ENCODE peak calls at places on chromosomes 3 and 15, in ten cellular contexts. S, B, N, Y, L, W, V, C, U and Q are unnamed samples.

GRCh38 chr3:176814252-176814651 is 383.0 kb downstream of the TBL1XR1 start:
- DNase-seq in B (peak), U (no peak), C (no peak), L (no peak), S (peak), W (no peak), V (peak), N (peak), Y (no peak), Q (no peak)

GRCh38 chr3:197428961-197429360 is 126.8 kb downstream of the BDH1 start:
- DNase-seq in W (no peak), B (no peak), N (no peak), Y (no peak), S (no peak), C (no peak), U (no peak), L (no peak), V (no peak), Q (no peak)

GRCh38 chr3:132622756-132623155 is 25.7 kb downstream of the ACKR4 start:
- DNase-seq in B (no peak), W (no peak), N (no peak), U (no peak), L (no peak), V (no peak), C (no peak), S (no peak), Y (no peak), Q (no peak)

GRCh38 chr15:78130012-78130353 is 1.3 kb downstream of the CIB2 start:
- DNase-seq in N (no peak), L (no peak), B (no peak), Y (no peak), V (no peak), C (no peak), U (no peak), W (no peak), S (no peak), Q (no peak)

GRCh38 chr15:51736646-51737537 is 563 bp downstream of the LYSMD2 start:
- DNase-seq in Y (peak), V (peak), S (no peak), B (no peak), N (peak), C (peak), U (no peak), W (no peak), L (peak), Q (no peak)

GRCh38 chr3:188975612-188976314 is 196.0 kb upstream of the TPRG1 start:
- DNase-seq in Y (peak), W (no peak), N (no peak), C (no peak), L (no peak), B (no peak), V (no peak), S (no peak), U (no peak), Q (no peak)

GRCh38 chr3:65356331-65357286 is 668.8 kb upstream of the ADAMTS9 start:
- DNase-seq in B (no peak), L (no peak), V (no peak), U (no peak), N (no peak), S (no peak), Y (no peak), C (no peak), W (no peak), Q (no peak)

GRCh38 chr15:63514533-63514943 is 10.1 kb downstream of the USP3 start:
- DNase-seq in V (peak), W (no peak), C (no peak), U (no peak), S (peak), L (no peak), N (no peak), Y (no peak), B (no peak), Q (no peak)

GRCh38 chr15:60635507-60636352 is 156.8 kb upstream of the ICE2 start:
- DNase-seq in W (no peak), B (no peak), U (no peak), N (peak), V (peak), Y (no peak), L (no peak), S (no peak), C (no peak), Q (no peak)

GRCh38 chr15:74725845-74726773 is 781 bp upstream of the CYP1A1 start:
- DNase-seq in L (peak), C (peak), S (no peak), B (no peak), Y (peak), W (no peak), N (peak), V (peak), U (peak), Q (no peak)

GRCh38 chr15:70954176-70954575 is 61.5 kb downstream of the LRRC49 start:
- DNase-seq in U (no peak), C (no peak), S (no peak), L (no peak), B (no peak), Y (no peak), W (no peak), V (no peak), N (no peak), Q (no peak)

GRCh38 chr3:137032465-137033120 is 74.8 kb downstream of the IL20RB start:
- DNase-seq in C (peak), B (peak), N (peak), S (peak), W (peak), U (peak), Y (peak), L (peak), V (peak), Q (no peak)